ENCODE peak calls at places on chromosome 19, in five cellular contexts. J is aorta; R is adrenal gland; X is heart right ventricle; W is effector memory CD4-positive, alpha-beta T cell. V is an unnamed sample.

GRCh38 chr19:33350538-33351309 is 22.8 kb upstream of the CEBPG start:
- DNase-seq in W (no peak), X (no peak), J (no peak), R (no peak), V (peak; percentile 87)

GRCh38 chr19:36604656-36605100 is 435 bp upstream of the ZNF382 start:
- DNase-seq in J (peak; percentile 74), R (peak; percentile 92), W (peak; percentile 79), X (peak; percentile 71), V (no peak)

GRCh38 chr19:31985001-31985605 is 360.3 kb upstream of the ZNF507 start:
- DNase-seq in W (no peak), J (no peak), R (no peak), X (no peak), V (no peak)

GRCh38 chr19:27922970-27923369 is 1290.0 kb downstream of the UQCRFS1 start:
- DNase-seq in X (no peak), J (no peak), R (no peak), W (no peak), V (no peak)

GRCh38 chr19:32041681-32042292 is 303.6 kb upstream of the ZNF507 start:
- DNase-seq in R (peak; percentile 49), W (no peak), X (peak; percentile 57), J (no peak), V (no peak)

GRCh38 chr19:31339405-31339804 is 9.8 kb downstream of the TSHZ3 start:
- DNase-seq in X (no peak), R (no peak), W (no peak), J (no peak), V (no peak)

GRCh38 chr19:5291588-5292193 is 48.9 kb downstream of the PTPRS start:
- DNase-seq in R (no peak), J (no peak), X (no peak), W (no peak), V (no peak)

GRCh38 chr19:6516018-6516658 is 14.0 kb upstream of the TUBB4A start:
- DNase-seq in X (peak; percentile 91), R (peak; percentile 98), W (peak; percentile 40), J (peak; percentile 94), V (peak; percentile 97)

GRCh38 chr19:58183822-58184215 is 958 bp downstream of the ZNF274 start:
- DNase-seq in W (no peak), R (no peak), J (no peak), X (no peak), V (no peak)

GRCh38 chr19:18253716-18254115 is 20.5 kb downstream of the IQCN start:
- DNase-seq in J (no peak), W (no peak), X (no peak), R (no peak), V (no peak)

DNA sequence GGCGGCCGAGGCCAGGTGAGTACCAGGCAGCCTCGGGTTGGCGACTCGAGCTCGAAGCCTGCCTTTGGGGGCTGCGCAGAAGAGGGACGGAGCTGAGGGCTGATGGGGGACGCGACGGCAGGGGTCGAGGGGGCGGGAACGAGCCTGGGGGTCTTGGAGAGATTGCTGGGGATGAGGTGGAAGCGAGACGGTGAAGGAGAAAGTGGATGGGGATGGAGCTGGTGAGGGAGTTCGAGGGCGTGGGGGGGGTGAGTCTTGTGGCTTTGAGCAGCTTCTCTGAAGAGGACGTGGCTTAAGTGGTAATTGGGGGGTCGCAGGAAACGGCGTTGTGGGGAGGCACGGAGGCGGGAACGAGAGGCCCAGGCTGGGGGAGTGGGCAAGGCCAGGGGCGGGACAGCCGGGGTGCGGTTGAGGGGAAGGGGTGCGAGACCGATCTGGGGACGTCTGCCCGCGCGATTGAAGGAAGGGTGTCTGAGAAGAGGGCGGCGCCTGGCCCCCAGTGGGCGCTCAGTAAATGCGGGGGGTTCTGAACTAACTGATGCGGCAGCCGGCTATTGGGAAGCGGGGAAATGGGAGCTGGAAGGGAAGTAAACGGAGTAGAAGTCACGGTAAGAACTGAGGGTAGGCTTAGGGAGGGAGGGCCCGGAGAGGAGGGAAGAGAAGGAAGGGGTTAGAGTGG is 422 bp downstream of the MYO9B start:
- DNase-seq in X (peak; percentile 49), R (peak; percentile 52), W (peak; percentile 37), J (peak; percentile 72), V (no peak)
- H3K4me1 ChIP-seq in X (peaks cover 64% of the 10 kb centered on the region), R (peaks cover 48% of the 10 kb centered on the region), W (peaks cover 34% of the 10 kb centered on the region), J (peaks cover 3% of the 10 kb centered on the region), V (peaks cover 23% of the 10 kb centered on the region)

GRCh38 chr19:41324231-41324702 is 14.3 kb downstream of the CCDC97 start:
- DNase-seq in W (no peak), R (peak; percentile 49), J (no peak), X (no peak), V (no peak)
- H3K4me1 ChIP-seq in W (peaks cover 30% of the 10 kb centered on the region), R (peaks cover 66% of the 10 kb centered on the region), J (no peaks in the 10 kb centered on the region), X (peaks cover 82% of the 10 kb centered on the region), V (peaks cover 50% of the 10 kb centered on the region)

DNA sequence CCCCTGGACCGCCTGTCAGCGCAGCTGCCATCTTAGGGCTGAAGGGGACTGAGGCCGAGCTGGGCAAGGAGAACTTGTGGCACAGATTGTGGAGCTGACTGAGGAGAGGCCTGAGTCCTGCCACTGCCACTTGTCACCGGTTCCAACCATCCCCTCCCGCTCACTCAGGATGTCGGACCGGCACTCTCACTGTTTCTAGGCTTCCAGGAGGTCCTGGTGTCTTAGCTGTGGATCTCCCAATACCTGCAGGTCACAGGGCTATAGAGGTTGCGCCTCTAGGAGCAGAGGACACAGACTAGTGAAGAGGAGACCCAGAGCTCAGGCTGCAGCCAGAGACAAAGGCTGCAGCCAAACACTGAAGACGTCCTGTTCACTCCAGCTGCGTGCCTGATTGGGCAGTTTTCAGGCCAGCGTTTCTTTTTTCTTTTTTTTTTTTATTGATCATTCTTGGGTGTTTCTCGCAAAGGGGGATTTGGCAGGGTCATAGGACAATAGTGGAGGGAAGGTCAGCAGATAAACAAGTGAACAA is 15.3 kb upstream of the ZNF486 start:
- DNase-seq in W (no peak), J (no peak), R (no peak), X (no peak), V (no peak)
- H3K4me1 ChIP-seq in W (no peaks in the 10 kb centered on the region), J (no peaks in the 10 kb centered on the region), R (no peaks in the 10 kb centered on the region), X (no peaks in the 10 kb centered on the region), V (no peaks in the 10 kb centered on the region)

DNA sequence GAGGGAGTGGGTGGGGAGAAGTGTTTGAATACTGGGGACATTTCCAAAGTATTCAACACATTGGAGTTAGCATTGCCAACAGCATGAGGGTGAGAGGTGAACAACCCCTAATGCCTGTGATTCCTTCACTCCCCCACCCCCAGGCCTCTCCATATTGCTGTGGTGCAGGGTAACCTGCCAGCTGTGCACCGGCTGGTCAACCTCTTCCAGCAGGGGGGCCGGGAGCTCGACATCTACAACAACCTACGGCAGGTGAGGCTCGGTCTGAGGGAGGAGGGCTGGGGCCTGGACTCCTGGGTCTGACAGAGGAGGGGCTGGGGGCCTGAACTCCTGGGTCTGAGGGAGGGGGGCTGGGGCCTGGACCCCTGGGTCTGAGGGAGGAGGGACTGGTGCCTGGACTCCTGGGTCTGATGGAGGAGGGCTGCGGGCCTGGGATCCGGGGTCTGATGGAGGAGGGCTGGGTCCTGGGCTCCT is 7.6 kb downstream of the BCL3 start:
- DNase-seq in X (no peak), W (no peak), R (no peak), J (no peak), V (no peak)
- H3K4me1 ChIP-seq in X (peaks cover 73% of the 10 kb centered on the region), W (peaks cover 49% of the 10 kb centered on the region), R (peaks cover 63% of the 10 kb centered on the region), J (no peaks in the 10 kb centered on the region), V (peaks cover 15% of the 10 kb centered on the region)

GRCh38 chr19:1848399-1849131 is at the start of gene REXO1:
- DNase-seq in R (peak; percentile 94), X (peak; percentile 96), W (peak; percentile 95), J (peak; percentile 95), V (peak; percentile 86)

GRCh38 chr19:1847348-1847683 is 967 bp downstream of the REXO1 start:
- DNase-seq in W (no peak), J (no peak), X (no peak), R (no peak), V (no peak)

GRCh38 chr19:1849132-1849474 is 820 bp upstream of the REXO1 start:
- DNase-seq in J (no peak), W (no peak), R (no peak), X (no peak), V (no peak)

GRCh38 chr19:1846517-1847205 is 1.6 kb downstream of the REXO1 start:
- DNase-seq in J (no peak), W (no peak), X (no peak), R (no peak), V (no peak)

DNA sequence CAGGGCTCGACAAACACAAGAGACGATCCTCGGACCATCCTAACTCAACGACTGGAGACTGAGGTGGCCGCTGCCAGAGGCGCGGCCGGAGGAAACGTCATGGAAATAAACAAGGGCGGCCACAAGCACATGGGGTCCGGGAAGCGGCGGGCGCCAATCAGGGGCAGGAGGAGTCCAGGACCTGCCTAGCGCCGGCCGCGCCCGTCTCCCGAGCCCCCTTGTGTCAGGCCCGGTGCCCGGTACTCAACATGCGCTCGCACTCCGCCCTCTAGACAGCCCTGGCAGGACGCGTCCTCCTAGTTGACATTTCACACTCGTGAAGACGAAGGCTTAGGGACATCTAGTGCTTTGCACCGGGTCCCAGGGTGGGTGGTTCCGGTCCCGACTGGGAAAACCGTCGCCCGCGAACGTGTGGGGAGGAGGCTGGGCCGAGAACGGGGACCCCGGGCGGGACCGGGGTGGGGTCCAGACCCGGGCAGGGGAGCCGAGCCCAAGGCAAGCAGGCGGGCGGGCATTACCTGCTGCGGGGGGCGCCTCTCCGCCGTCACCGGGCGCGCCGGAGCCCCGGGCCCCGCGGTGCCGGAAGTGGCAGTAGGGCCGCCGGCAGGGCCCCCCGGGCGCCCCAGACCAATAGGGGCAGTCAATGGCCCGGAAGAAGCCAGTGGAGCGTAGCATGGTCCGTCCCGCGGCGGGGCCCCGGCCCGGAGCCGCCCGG is 442 bp downstream of the REXO1 start:
- DNase-seq in J (no peak), R (peak; percentile 74), X (no peak), W (no peak), V (no peak)
- H3K4me1 ChIP-seq in J (no peaks in the 10 kb centered on the region), R (peaks cover 58% of the 10 kb centered on the region), X (peaks cover 64% of the 10 kb centered on the region), W (peaks cover 51% of the 10 kb centered on the region), V (no peaks in the 10 kb centered on the region)

GRCh38 chr19:47550129-47550528 is 22.8 kb downstream of the ZNF541 start:
- DNase-seq in R (no peak), X (no peak), W (no peak), J (no peak), V (no peak)
- H3K4me1 ChIP-seq in R (no peaks in the 10 kb centered on the region), X (peaks cover 6% of the 10 kb centered on the region), W (peaks cover under 1% of the 10 kb centered on the region), J (no peaks in the 10 kb centered on the region), V (no peaks in the 10 kb centered on the region)

DNA sequence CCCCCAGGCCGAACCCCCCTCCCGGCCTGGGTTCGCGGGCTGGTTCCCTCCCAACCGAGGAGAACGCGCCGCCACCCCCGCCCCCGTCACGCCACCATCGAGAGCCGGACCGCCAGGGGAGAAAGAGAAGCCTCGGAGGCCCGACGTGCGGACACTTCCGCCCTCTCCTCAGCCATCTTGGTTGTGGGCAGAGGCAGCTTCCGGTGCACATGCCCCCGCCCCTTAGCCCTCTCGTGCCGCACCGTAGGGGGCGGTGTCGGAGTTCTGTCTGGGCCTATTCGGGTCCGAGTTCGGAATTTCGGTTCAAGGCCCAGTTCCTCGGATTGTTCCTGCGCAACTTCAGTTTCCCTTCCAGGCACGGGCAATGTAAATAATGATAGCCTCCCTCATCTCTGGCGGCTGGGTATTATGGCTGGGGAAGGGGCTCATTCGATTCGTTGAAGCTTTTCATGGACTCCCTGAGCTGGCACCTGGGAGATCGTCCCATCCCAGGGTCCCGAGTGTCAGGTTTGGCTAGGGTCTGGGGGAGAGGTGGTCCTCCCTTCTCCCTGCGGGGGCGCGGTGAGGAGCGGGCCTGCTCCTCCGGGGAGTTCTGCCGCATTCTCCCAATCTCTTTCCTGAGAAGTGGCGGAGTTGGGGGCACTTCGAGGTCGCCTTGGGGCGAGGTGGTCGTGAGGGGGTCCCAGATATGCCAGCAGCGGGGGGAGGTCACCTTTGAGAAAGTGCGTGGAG is at the start of the genes IER2 and STX10:
- DNase-seq in W (peak; percentile 91), R (peak; percentile 97), J (peak; percentile 98), X (peak; percentile 94), V (peak; percentile 92)
- H3K4me1 ChIP-seq in W (no peaks in the 10 kb centered on the region), R (peaks cover 26% of the 10 kb centered on the region), J (no peaks in the 10 kb centered on the region), X (peaks cover 24% of the 10 kb centered on the region), V (peaks cover 5% of the 10 kb centered on the region)

V was measured in RWPE2.